ENCODE peak calls at places on chromosomes 2 and 18, in four cellular contexts. C is HepG2, K is K562, T is GM12878. O is an unnamed sample.

GRCh38 chr2:64273524-64274398 is 129.5 kb upstream of the PELI1 start:
- DNase-seq in C (peak; percentile 25), K (no peak), T (no peak), O (no peak)

GRCh38 chr2:88859461-88859860 is 168.0 kb downstream of the RPIA start:
- DNase-seq in C (no peak), K (no peak), T (no peak), O (no peak)

GRCh38 chr18:46759885-46760284 is 3.0 kb upstream of the ST8SIA5 start:
- DNase-seq in C (no peak), K (no peak), T (no peak), O (no peak)

GRCh38 chr18:12079504-12080237 is 14.0 kb upstream of the ANKRD62 start:
- DNase-seq in C (peak; percentile 57), K (no peak), T (no peak), O (no peak)

GRCh38 chr2:174670446-174670845 is 72.8 kb upstream of the WIPF1 start:
- DNase-seq in C (no peak), K (no peak), T (no peak), O (no peak)

GRCh38 chr18:75477913-75478312 is 50.4 kb upstream of the SMIM21 start:
- DNase-seq in C (no peak), K (no peak), T (no peak), O (no peak)

GRCh38 chr2:222884765-222885424 is 24.1 kb downstream of the ACSL3 start:
- DNase-seq in C (no peak), K (no peak), T (no peak), O (no peak)

GRCh38 chr18:79856119-79857080 is 58.7 kb downstream of the KCNG2 start:
- DNase-seq in C (no peak), K (no peak), T (no peak), O (no peak)

GRCh38 chr18:62881509-62882016 is 166.2 kb downstream of the PHLPP1 start:
- DNase-seq in C (no peak), K (peak; percentile 40), T (no peak), O (no peak)

GRCh38 chr2:239482801-239483712 is 82.2 kb upstream of the HDAC4 start:
- DNase-seq in C (no peak), K (no peak), T (no peak), O (no peak)

GRCh38 chr2:133200684-133201421 is 367.4 kb downstream of the NCKAP5 start:
- DNase-seq in C (no peak), K (no peak), T (no peak), O (no peak)

GRCh38 chr2:129467012-129467779 is 512.3 kb upstream of the RAB6C start:
- DNase-seq in C (no peak), K (no peak), T (no peak), O (no peak)

GRCh38 chr18:40852406-40852805 is 1102.6 kb upstream of the PIK3C3 start:
- DNase-seq in C (no peak), K (no peak), T (no peak), O (no peak)
- TF ChIP-seq FOXM1 in C (no peak), K (no peak), T (no peak), O (no peak)

DNA sequence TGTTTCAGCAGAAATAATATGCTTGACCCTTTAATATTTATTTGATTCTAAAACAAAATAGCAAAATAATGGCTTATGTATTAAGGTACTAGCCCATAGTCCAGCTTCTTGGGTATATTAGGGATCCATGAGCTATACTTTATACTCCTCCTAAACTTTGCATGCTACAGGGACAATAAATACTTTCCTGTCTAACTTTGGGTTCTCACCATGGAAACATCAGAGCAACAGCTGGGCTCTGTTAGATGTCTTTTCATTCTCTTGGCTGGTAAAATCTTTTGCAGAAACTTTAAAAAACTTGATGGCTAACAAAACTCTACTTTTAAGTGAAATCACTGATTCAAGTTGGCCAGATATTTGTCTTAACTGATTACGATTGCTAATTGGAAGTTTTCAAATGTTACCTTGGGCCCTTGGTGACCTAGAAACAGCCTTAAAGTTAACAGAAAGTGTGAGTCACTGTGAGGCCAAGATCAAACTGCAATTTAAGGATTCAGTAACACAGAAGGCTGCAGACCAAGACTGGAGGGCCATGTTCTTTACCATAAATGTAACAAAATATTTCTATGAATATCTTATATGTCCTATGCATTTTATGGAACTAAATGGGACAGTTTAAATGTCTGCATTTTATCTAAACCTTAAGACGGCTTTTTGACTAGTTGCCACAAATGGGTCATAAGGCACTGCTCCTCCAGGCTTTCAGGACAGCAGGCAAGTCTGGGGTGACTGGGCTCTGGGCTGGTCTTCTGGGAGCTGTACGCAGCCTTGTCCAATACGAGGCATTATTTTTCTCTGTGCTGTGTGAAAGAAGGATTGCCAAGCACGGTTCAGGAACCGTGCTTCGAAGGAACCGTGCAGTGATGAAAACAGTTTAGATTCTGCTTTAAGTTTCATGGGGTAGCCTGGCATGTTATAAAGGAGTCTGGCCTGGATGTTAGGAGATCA is 188.5 kb downstream of the TPGS2 start:
- DNase-seq in C (no peak), K (no peak), T (no peak), O (no peak)
- TF ChIP-seq TARDBP in C (no peak), K (no peak), T (no peak), O (no peak)

DNA sequence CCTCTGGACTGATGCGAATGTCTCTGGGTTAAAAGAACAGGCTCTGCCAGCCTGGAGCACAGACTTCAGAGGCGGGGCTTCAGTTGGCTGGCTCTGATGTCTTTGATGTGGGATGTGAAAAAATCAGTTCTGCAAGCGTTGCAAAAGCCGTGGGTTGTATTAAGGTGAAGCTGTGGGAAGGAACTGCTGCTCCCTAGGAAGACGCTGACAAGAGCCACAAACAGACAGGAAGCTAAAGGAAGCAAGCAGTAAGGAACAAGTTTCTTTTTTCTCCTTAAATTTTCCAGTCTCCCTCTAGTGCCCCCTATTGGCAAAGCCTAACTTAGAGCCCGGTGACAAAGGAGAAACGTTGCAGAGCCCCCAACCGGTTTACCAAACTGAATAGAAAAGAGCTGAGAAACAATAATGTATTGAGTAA is 239.0 kb downstream of the CCDC178 start:
- DNase-seq in C (peak; percentile 22), K (peak; percentile 9), T (no peak), O (peak; percentile 69)
- TF ChIP-seq BHLHE40 in C (no peak), K (no peak), T (no peak), O (no peak)

GRCh38 chr2:199739413-199740110 is 111.4 kb downstream of the FTCDNL1 start:
- DNase-seq in C (peak; percentile 62), K (peak; percentile 58), T (no peak), O (peak; percentile 71)
- TF ChIP-seq FOXM1 in C (no peak), K (no peak), T (no peak), O (no peak)